ENCODE peak calls at places on chromosome 21, in seven cellular contexts. R, B, N, I, P, T and U are unnamed samples.

GRCh38 chr21:41407541-41408460 is 18.2 kb upstream of the MX1 start:
- DNase-seq in R (no peak), B (no peak), N (no peak), I (no peak), P (no peak), T (no peak), U (no peak)

GRCh38 chr21:29265690-29266479 is 32.8 kb upstream of the BACH1 start:
- DNase-seq in R (no peak), B (no peak), N (no peak), I (no peak), P (peak; percentile 30), T (no peak), U (no peak)

GRCh38 chr21:29342394-29342957 is 43.8 kb downstream of the BACH1 start:
- DNase-seq in R (no peak), B (no peak), N (peak; percentile 14), I (no peak), P (peak; percentile 32), T (no peak), U (no peak)

GRCh38 chr21:29346771-29347170 is 48.0 kb downstream of the BACH1 start:
- DNase-seq in R (no peak), B (no peak), N (no peak), I (no peak), P (no peak), T (no peak), U (no peak)

GRCh38 chr21:26798856-26799751 is 46.1 kb downstream of the ADAMTS1 start:
- DNase-seq in R (no peak), B (no peak), N (no peak), I (no peak), P (no peak), T (no peak), U (peak; percentile 38)

GRCh38 chr21:26964379-26964778 is 2.5 kb downstream of the ADAMTS5 start:
- DNase-seq in R (no peak), B (no peak), N (no peak), I (no peak), P (no peak), T (no peak), U (no peak)

GRCh38 chr21:42219606-42220137 is 732 bp downstream of the ABCG1 start:
- DNase-seq in R (no peak), B (no peak), N (peak; percentile 76), I (peak; percentile 64), P (no peak), T (no peak), U (no peak)

GRCh38 chr21:28444131-28444530 is 548.5 kb downstream of the LTN1 start:
- DNase-seq in R (no peak), B (no peak), N (no peak), I (no peak), P (no peak), T (no peak), U (no peak)

GRCh38 chr21:14741237-14741636 is 195.1 kb upstream of the SAMSN1 start:
- DNase-seq in R (peak; percentile 13), B (no peak), N (no peak), I (no peak), P (no peak), T (no peak), U (no peak)

GRCh38 chr21:41135715-41136114 is 32.2 kb upstream of the BACE2 start:
- DNase-seq in R (no peak), B (no peak), N (no peak), I (no peak), P (no peak), T (no peak), U (no peak)

GRCh38 chr21:26881504-26882228 is 36.5 kb upstream of the ADAMTS1 start:
- DNase-seq in R (no peak), B (no peak), N (peak; percentile 39), I (no peak), P (no peak), T (no peak), U (no peak)

GRCh38 chr21:44333701-44334636 is 5.2 kb downstream of the CFAP410 start:
- DNase-seq in R (no peak), B (no peak), N (no peak), I (no peak), P (no peak), T (no peak), U (no peak)

GRCh38 chr21:41043008-41043407 is 125.0 kb upstream of the BACE2 start:
- DNase-seq in R (no peak), B (no peak), N (no peak), I (no peak), P (no peak), T (no peak), U (no peak)

GRCh38 chr21:35609263-35609662 is 451.1 kb downstream of the SETD4 start:
- DNase-seq in R (no peak), B (no peak), N (no peak), I (no peak), P (no peak), T (no peak), U (no peak)

GRCh38 chr21:32331444-32332305 is 33.0 kb downstream of the MRAP start:
- DNase-seq in R (no peak), B (no peak), N (no peak), I (no peak), P (no peak), T (peak; percentile 10), U (no peak)

GRCh38 chr21:32329331-32329730 is 30.7 kb downstream of the MRAP start:
- DNase-seq in R (no peak), B (no peak), N (no peak), I (no peak), P (no peak), T (no peak), U (no peak)

GRCh38 chr21:32332463-32332951 is 33.9 kb downstream of the MRAP start:
- DNase-seq in R (no peak), B (no peak), N (no peak), I (no peak), P (peak; percentile 26), T (no peak), U (no peak)

GRCh38 chr21:32329776-32330175 is 31.1 kb downstream of the MRAP start:
- DNase-seq in R (no peak), B (no peak), N (no peak), I (no peak), P (no peak), T (peak; percentile 27), U (no peak)

GRCh38 chr21:32330784-32331311 is 32.2 kb downstream of the MRAP start:
- DNase-seq in R (no peak), B (no peak), N (no peak), I (no peak), P (no peak), T (peak; percentile 96), U (no peak)
- TF ChIP-seq JUND in R (no peak), B (no peak), N (no peak), I (no peak), P (no peak), T (no peak), U (no peak)

DNA sequence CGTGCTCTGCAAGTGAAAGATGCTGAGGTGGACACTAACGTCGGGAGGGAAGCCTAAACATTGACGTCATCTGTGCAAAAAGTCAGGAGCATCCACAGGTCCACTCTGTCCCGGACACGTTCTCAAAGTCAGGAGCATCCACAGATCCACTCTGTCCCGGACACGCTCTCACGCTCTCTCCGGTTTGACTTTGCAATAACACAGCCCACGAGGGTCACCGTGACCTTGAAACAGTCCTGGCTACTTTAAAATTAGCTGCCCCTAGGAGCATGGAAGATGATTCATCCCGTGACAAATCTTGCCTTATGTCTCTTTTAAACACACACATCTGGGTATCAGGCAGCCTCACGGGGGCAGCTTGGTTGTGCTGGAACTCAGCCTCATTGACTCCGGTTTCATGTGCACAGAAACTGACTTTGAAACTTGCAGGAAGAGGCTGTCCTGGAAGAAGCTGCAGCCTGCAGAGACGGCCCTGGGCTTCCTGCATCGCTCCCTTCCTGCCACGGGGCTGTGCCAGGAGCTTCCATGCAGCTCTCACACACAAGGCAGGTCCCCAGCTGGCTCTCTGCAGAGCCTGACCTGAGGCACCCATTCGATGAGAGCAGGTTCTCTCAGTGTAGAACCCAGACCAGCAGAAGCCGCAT is 18.1 kb upstream of the COL18A1 start:
- DNase-seq in R (no peak), B (no peak), N (peak; percentile 61), I (no peak), P (no peak), T (no peak), U (no peak)
- TF ChIP-seq JUND in R (no peak), B (no peak), N (no peak), I (no peak), P (no peak), T (no peak), U (no peak)

GRCh38 chr21:37835512-37835911 is 80.7 kb downstream of the KCNJ6 start:
- DNase-seq in R (no peak), B (no peak), N (no peak), I (no peak), P (no peak), T (no peak), U (no peak)

GRCh38 chr21:37842163-37842919 is 73.9 kb downstream of the KCNJ6 start:
- DNase-seq in R (no peak), B (no peak), N (no peak), I (no peak), P (no peak), T (no peak), U (no peak)

GRCh38 chr21:37833301-37833700 is 83.0 kb downstream of the KCNJ6 start:
- DNase-seq in R (no peak), B (no peak), N (no peak), I (no peak), P (no peak), T (no peak), U (no peak)

DNA sequence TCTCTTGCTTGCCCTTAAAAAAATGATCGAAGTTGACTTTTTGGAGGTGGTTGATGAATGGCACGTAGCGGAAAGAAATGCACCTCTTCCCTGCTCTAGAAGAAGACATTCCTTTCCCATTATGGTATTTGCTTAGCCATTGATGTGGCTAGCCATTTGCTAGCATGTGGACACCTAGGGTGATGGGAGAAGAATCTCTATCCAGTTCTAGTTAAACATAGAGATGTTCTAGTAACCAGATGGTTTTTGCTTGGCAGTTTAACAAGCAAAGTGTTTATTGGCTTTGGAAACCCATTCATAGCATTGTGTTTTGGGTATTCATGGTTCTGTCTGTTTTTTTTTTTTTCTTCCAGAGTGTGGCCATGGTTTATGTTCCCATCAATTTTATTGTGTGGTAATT is 78.9 kb downstream of the KCNJ6 start:
- DNase-seq in R (no peak), B (no peak), N (no peak), I (no peak), P (no peak), T (no peak), U (no peak)
- TF ChIP-seq JUND in R (no peak), B (no peak), N (no peak), I (no peak), P (no peak), T (no peak), U (no peak)

GRCh38 chr21:38960251-38960650 is 154.5 kb downstream of the ETS2 start:
- DNase-seq in R (no peak), B (no peak), N (no peak), I (no peak), P (no peak), T (no peak), U (no peak)

GRCh38 chr21:38957575-38958340 is 152.0 kb downstream of the ETS2 start:
- DNase-seq in R (no peak), B (no peak), N (no peak), I (no peak), P (no peak), T (no peak), U (no peak)

GRCh38 chr21:38956791-38957571 is 151.3 kb downstream of the ETS2 start:
- DNase-seq in R (no peak), B (no peak), N (no peak), I (no peak), P (no peak), T (no peak), U (no peak)

GRCh38 chr21:38958940-38959685 is 153.4 kb downstream of the ETS2 start:
- DNase-seq in R (no peak), B (no peak), N (no peak), I (no peak), P (no peak), T (peak; percentile 62), U (no peak)

GRCh38 chr21:38959686-38960049 is 153.9 kb downstream of the ETS2 start:
- DNase-seq in R (no peak), B (no peak), N (no peak), I (no peak), P (no peak), T (no peak), U (no peak)
- TF ChIP-seq JUND in R (no peak), B (no peak), N (no peak), I (no peak), P (no peak), T (no peak), U (no peak)